ENCODE peak calls at places on chromosomes 2 and 18, in six cellular contexts. M is sigmoid colon; Z is amygdala; X is CD8-positive, alpha-beta memory T cell; N is HCEC 1CT; G is HFF-Myc. H is an unnamed sample.
A peak's percentile ranks its signal among the peaks of the same experiment; 100 is the strongest.

GRCh38 chr2:102520009-102520408 is 47.0 kb downstream of the SLC9A4 start:
- DNase-seq in Z (no peak), X (no peak), G (no peak), N (peak; percentile 30), M (no peak), H (peak; percentile 1)

GRCh38 chr18:35571138-35571537 is 10.4 kb upstream of the GALNT1 start:
- DNase-seq in M (no peak), G (no peak), N (no peak), X (no peak), Z (no peak), H (peak; percentile 80)

GRCh38 chr2:109545828-109546713 is 67.7 kb downstream of the SEPTIN10 start:
- DNase-seq in N (peak; percentile 51), M (peak; percentile 84), Z (peak; percentile 44), G (peak; percentile 38), X (peak; percentile 17), H (peak; percentile 30)

GRCh38 chr2:57886196-57886786 is 160.3 kb upstream of the VRK2 start:
- DNase-seq in M (no peak), Z (no peak), N (no peak), G (no peak), X (no peak), H (no peak)

GRCh38 chr2:27306136-27306535 is 2.1 kb downstream of the UCN start:
- DNase-seq in N (no peak), G (no peak), Z (no peak), M (no peak), X (no peak), H (no peak)

GRCh38 chr2:75494137-75494769 is 66.5 kb downstream of the EVA1A start:
- DNase-seq in G (no peak), N (no peak), X (no peak), M (no peak), Z (no peak), H (no peak)

GRCh38 chr2:170715062-170715931 is at the start of gene SP5:
- DNase-seq in G (no peak), Z (no peak), N (peak; percentile 34), M (peak; percentile 85), X (no peak), H (peak; percentile 28)

GRCh38 chr18:44996261-44996660 is 315.6 kb downstream of the SETBP1 start:
- DNase-seq in M (no peak), X (no peak), Z (no peak), N (no peak), G (no peak), H (no peak)

GRCh38 chr18:53850918-53851317 is 373.6 kb downstream of the MBD2 start:
- DNase-seq in N (no peak), Z (no peak), M (no peak), G (no peak), X (no peak), H (no peak)

GRCh38 chr2:221518201-221518936 is 53.7 kb downstream of the EPHA4 start:
- DNase-seq in M (no peak), X (peak; percentile 21), Z (no peak), N (peak; percentile 54), G (no peak), H (no peak)

GRCh38 chr2:162072181-162072702 is 1.8 kb downstream of the DPP4 start:
- DNase-seq in G (no peak), N (peak; percentile 81), Z (no peak), X (no peak), M (no peak), H (peak; percentile 70)

GRCh38 chr2:27720004-27720551 is 51.4 kb upstream of the MRPL33 start:
- DNase-seq in M (no peak), N (peak; percentile 96), Z (peak; percentile 42), X (no peak), G (peak; percentile 88), H (peak; percentile 46)

GRCh38 chr2:64542071-64543005 is 18.2 kb downstream of the AFTPH start:
- DNase-seq in G (no peak), M (no peak), Z (no peak), X (no peak), N (no peak), H (no peak)

GRCh38 chr2:25808006-25808383 is 70.3 kb downstream of the ASXL2 start:
- DNase-seq in G (no peak), M (no peak), X (no peak), N (peak; percentile 64), Z (no peak), H (peak; percentile 80)

GRCh38 chr18:43192408-43192807 is 76.9 kb upstream of the RIT2 start:
- DNase-seq in N (peak; percentile 54), M (no peak), G (no peak), X (no peak), Z (no peak), H (no peak)

GRCh38 chr2:209970271-209970670 is 32.2 kb upstream of the RPE start:
- DNase-seq in M (no peak), N (no peak), X (no peak), G (no peak), Z (no peak), H (no peak)